ENCODE peak calls at places on chromosomes 5 and 9, in six cellular contexts. One of them, this sample, is unnamed.

GRCh38 chr5:40985501-40985900 is 76.2 kb downstream of the C7 start:
- DNase-seq in sigmoid colon: no peak
- DNase-seq in NCI-H1930: peak
- DNase-seq in Daoy: no peak
- DNase-seq in stimulated activated CD4-positive, alpha-beta T cell treated with anti-CD3 and anti-CD28 coated beads, Interleukin-15, amount 100 ng/mL, for 1 hour: no peak
- DNase-seq in mesendoderm: peak
- DNase-seq in this sample: no peak

GRCh38 chr9:21746550-21746949 is 55.9 kb upstream of the MTAP start:
- DNase-seq in sigmoid colon: no peak
- DNase-seq in NCI-H1930: peak
- DNase-seq in mesendoderm: no peak
- DNase-seq in Daoy: no peak
- DNase-seq in stimulated activated CD4-positive, alpha-beta T cell treated with anti-CD3 and anti-CD28 coated beads, Interleukin-15, amount 100 ng/mL, for 1 hour: no peak
- DNase-seq in this sample: no peak

GRCh38 chr9:7752481-7752880 is 47.1 kb downstream of the DMAC1 start:
- DNase-seq in NCI-H1930: no peak
- DNase-seq in stimulated activated CD4-positive, alpha-beta T cell treated with anti-CD3 and anti-CD28 coated beads, Interleukin-15, amount 100 ng/mL, for 1 hour: no peak
- DNase-seq in Daoy: no peak
- DNase-seq in sigmoid colon: no peak
- DNase-seq in mesendoderm: no peak
- DNase-seq in this sample: no peak

GRCh38 chr5:86688414-86688813 is 70.7 kb downstream of the COX7C start:
- DNase-seq in stimulated activated CD4-positive, alpha-beta T cell treated with anti-CD3 and anti-CD28 coated beads, Interleukin-15, amount 100 ng/mL, for 1 hour: no peak
- DNase-seq in mesendoderm: no peak
- DNase-seq in NCI-H1930: no peak
- DNase-seq in Daoy: no peak
- DNase-seq in sigmoid colon: no peak
- DNase-seq in this sample: no peak

GRCh38 chr5:109168151-109168550 is 241.6 kb downstream of the PJA2 start:
- DNase-seq in sigmoid colon: no peak
- DNase-seq in Daoy: no peak
- DNase-seq in NCI-H1930: no peak
- DNase-seq in stimulated activated CD4-positive, alpha-beta T cell treated with anti-CD3 and anti-CD28 coated beads, Interleukin-15, amount 100 ng/mL, for 1 hour: no peak
- DNase-seq in mesendoderm: no peak
- DNase-seq in this sample: no peak

GRCh38 chr5:173535166-173535975 is 81.1 kb downstream of the BOD1 start:
- DNase-seq in Daoy: no peak
- DNase-seq in stimulated activated CD4-positive, alpha-beta T cell treated with anti-CD3 and anti-CD28 coated beads, Interleukin-15, amount 100 ng/mL, for 1 hour: no peak
- DNase-seq in mesendoderm: no peak
- DNase-seq in sigmoid colon: no peak
- DNase-seq in NCI-H1930: no peak
- DNase-seq in this sample: no peak

GRCh38 chr9:137269231-137269772 is 8.2 kb upstream of the TOR4A start:
- DNase-seq in stimulated activated CD4-positive, alpha-beta T cell treated with anti-CD3 and anti-CD28 coated beads, Interleukin-15, amount 100 ng/mL, for 1 hour: no peak
- DNase-seq in sigmoid colon: peak
- DNase-seq in Daoy: no peak
- DNase-seq in mesendoderm: no peak
- DNase-seq in NCI-H1930: no peak
- DNase-seq in this sample: no peak

GRCh38 chr9:69120380-69121154 is 53.5 kb upstream of the TJP2 start:
- DNase-seq in mesendoderm: peak
- DNase-seq in sigmoid colon: no peak
- DNase-seq in NCI-H1930: no peak
- DNase-seq in Daoy: peak
- DNase-seq in stimulated activated CD4-positive, alpha-beta T cell treated with anti-CD3 and anti-CD28 coated beads, Interleukin-15, amount 100 ng/mL, for 1 hour: no peak
- DNase-seq in this sample: peak

GRCh38 chr9:93355827-93356226 is 95.7 kb upstream of the FAM120A start:
- DNase-seq in sigmoid colon: no peak
- DNase-seq in stimulated activated CD4-positive, alpha-beta T cell treated with anti-CD3 and anti-CD28 coated beads, Interleukin-15, amount 100 ng/mL, for 1 hour: no peak
- DNase-seq in mesendoderm: no peak
- DNase-seq in Daoy: no peak
- DNase-seq in NCI-H1930: no peak
- DNase-seq in this sample: no peak

GRCh38 chr9:133403766-133404439 is 13.9 kb downstream of the REXO4 start:
- DNase-seq in mesendoderm: peak
- DNase-seq in Daoy: peak
- DNase-seq in NCI-H1930: no peak
- DNase-seq in stimulated activated CD4-positive, alpha-beta T cell treated with anti-CD3 and anti-CD28 coated beads, Interleukin-15, amount 100 ng/mL, for 1 hour: peak
- DNase-seq in sigmoid colon: no peak
- DNase-seq in this sample: peak

GRCh38 chr5:116876240-116876840 is 301.7 kb upstream of the SEMA6A start:
- DNase-seq in sigmoid colon: no peak
- DNase-seq in Daoy: no peak
- DNase-seq in stimulated activated CD4-positive, alpha-beta T cell treated with anti-CD3 and anti-CD28 coated beads, Interleukin-15, amount 100 ng/mL, for 1 hour: no peak
- DNase-seq in NCI-H1930: no peak
- DNase-seq in mesendoderm: no peak
- DNase-seq in this sample: no peak

GRCh38 chr9:27362447-27363210 is 65.7 kb upstream of the EQTN start:
- DNase-seq in stimulated activated CD4-positive, alpha-beta T cell treated with anti-CD3 and anti-CD28 coated beads, Interleukin-15, amount 100 ng/mL, for 1 hour: no peak
- DNase-seq in NCI-H1930: no peak
- DNase-seq in Daoy: no peak
- DNase-seq in mesendoderm: no peak
- DNase-seq in sigmoid colon: no peak
- DNase-seq in this sample: no peak

GRCh38 chr9:87707805-87708500 is 18.0 kb upstream of the CTSL start:
- DNase-seq in NCI-H1930: no peak
- DNase-seq in sigmoid colon: no peak
- DNase-seq in mesendoderm: no peak
- DNase-seq in Daoy: no peak
- DNase-seq in stimulated activated CD4-positive, alpha-beta T cell treated with anti-CD3 and anti-CD28 coated beads, Interleukin-15, amount 100 ng/mL, for 1 hour: no peak
- DNase-seq in this sample: peak

GRCh38 chr5:172178301-172179031 is 9.6 kb downstream of the STK10 start:
- DNase-seq in stimulated activated CD4-positive, alpha-beta T cell treated with anti-CD3 and anti-CD28 coated beads, Interleukin-15, amount 100 ng/mL, for 1 hour: no peak
- DNase-seq in sigmoid colon: no peak
- DNase-seq in NCI-H1930: no peak
- DNase-seq in mesendoderm: no peak
- DNase-seq in Daoy: no peak
- DNase-seq in this sample: no peak

GRCh38 chr5:29382735-29383280 is 1810.7 kb upstream of the CDH6 start:
- DNase-seq in mesendoderm: no peak
- DNase-seq in sigmoid colon: no peak
- DNase-seq in stimulated activated CD4-positive, alpha-beta T cell treated with anti-CD3 and anti-CD28 coated beads, Interleukin-15, amount 100 ng/mL, for 1 hour: no peak
- DNase-seq in Daoy: no peak
- DNase-seq in NCI-H1930: no peak
- DNase-seq in this sample: no peak

GRCh38 chr5:74212336-74212735 is 428.2 kb downstream of the ENC1 start:
- DNase-seq in sigmoid colon: no peak
- DNase-seq in Daoy: peak
- DNase-seq in stimulated activated CD4-positive, alpha-beta T cell treated with anti-CD3 and anti-CD28 coated beads, Interleukin-15, amount 100 ng/mL, for 1 hour: no peak
- DNase-seq in mesendoderm: peak
- DNase-seq in NCI-H1930: no peak
- DNase-seq in this sample: peak

GRCh38 chr9:94168203-94169000 is 84.1 kb downstream of the PTPDC1 start:
- DNase-seq in stimulated activated CD4-positive, alpha-beta T cell treated with anti-CD3 and anti-CD28 coated beads, Interleukin-15, amount 100 ng/mL, for 1 hour: no peak
- DNase-seq in mesendoderm: no peak
- DNase-seq in sigmoid colon: no peak
- DNase-seq in NCI-H1930: no peak
- DNase-seq in Daoy: no peak
- DNase-seq in this sample: no peak

GRCh38 chr5:14946813-14947640 is 75.4 kb upstream of the ANKH start:
- DNase-seq in stimulated activated CD4-positive, alpha-beta T cell treated with anti-CD3 and anti-CD28 coated beads, Interleukin-15, amount 100 ng/mL, for 1 hour: no peak
- DNase-seq in mesendoderm: peak
- DNase-seq in NCI-H1930: no peak
- DNase-seq in Daoy: peak
- DNase-seq in sigmoid colon: no peak
- DNase-seq in this sample: no peak

GRCh38 chr5:174446446-174446845 is 277.9 kb upstream of the MSX2 start:
- DNase-seq in stimulated activated CD4-positive, alpha-beta T cell treated with anti-CD3 and anti-CD28 coated beads, Interleukin-15, amount 100 ng/mL, for 1 hour: no peak
- DNase-seq in NCI-H1930: no peak
- DNase-seq in Daoy: no peak
- DNase-seq in sigmoid colon: no peak
- DNase-seq in mesendoderm: peak
- DNase-seq in this sample: no peak

GRCh38 chr9:77455312-77455927 is 192.7 kb downstream of the GNA14 start:
- DNase-seq in stimulated activated CD4-positive, alpha-beta T cell treated with anti-CD3 and anti-CD28 coated beads, Interleukin-15, amount 100 ng/mL, for 1 hour: no peak
- DNase-seq in NCI-H1930: peak
- DNase-seq in mesendoderm: peak
- DNase-seq in Daoy: peak
- DNase-seq in sigmoid colon: no peak
- DNase-seq in this sample: peak

GRCh38 chr5:65722575-65723424 is 795 bp downstream of the NLN start:
- DNase-seq in NCI-H1930: no peak
- DNase-seq in stimulated activated CD4-positive, alpha-beta T cell treated with anti-CD3 and anti-CD28 coated beads, Interleukin-15, amount 100 ng/mL, for 1 hour: no peak
- DNase-seq in sigmoid colon: no peak
- DNase-seq in mesendoderm: peak
- DNase-seq in Daoy: peak
- DNase-seq in this sample: peak

GRCh38 chr5:105817906-105818305 is 1852.8 kb downstream of the EFNA5 start:
- DNase-seq in Daoy: no peak
- DNase-seq in mesendoderm: no peak
- DNase-seq in stimulated activated CD4-positive, alpha-beta T cell treated with anti-CD3 and anti-CD28 coated beads, Interleukin-15, amount 100 ng/mL, for 1 hour: no peak
- DNase-seq in NCI-H1930: no peak
- DNase-seq in sigmoid colon: no peak
- DNase-seq in this sample: no peak

GRCh38 chr5:115319007-115319406 is 22.6 kb upstream of the CCDC112 start:
- DNase-seq in Daoy: no peak
- DNase-seq in NCI-H1930: no peak
- DNase-seq in mesendoderm: no peak
- DNase-seq in sigmoid colon: no peak
- DNase-seq in stimulated activated CD4-positive, alpha-beta T cell treated with anti-CD3 and anti-CD28 coated beads, Interleukin-15, amount 100 ng/mL, for 1 hour: no peak
- DNase-seq in this sample: no peak

GRCh38 chr5:91179018-91179417 is 204.1 kb downstream of the ARRDC3 start:
- DNase-seq in Daoy: no peak
- DNase-seq in NCI-H1930: no peak
- DNase-seq in sigmoid colon: no peak
- DNase-seq in stimulated activated CD4-positive, alpha-beta T cell treated with anti-CD3 and anti-CD28 coated beads, Interleukin-15, amount 100 ng/mL, for 1 hour: no peak
- DNase-seq in mesendoderm: no peak
- DNase-seq in this sample: no peak

GRCh38 chr9:115220339-115221009 is 102.5 kb upstream of the TNC start:
- DNase-seq in sigmoid colon: no peak
- DNase-seq in NCI-H1930: peak
- DNase-seq in Daoy: no peak
- DNase-seq in stimulated activated CD4-positive, alpha-beta T cell treated with anti-CD3 and anti-CD28 coated beads, Interleukin-15, amount 100 ng/mL, for 1 hour: no peak
- DNase-seq in mesendoderm: peak
- DNase-seq in this sample: no peak

GRCh38 chr5:140056880-140057279 is 13.8 kb upstream of the NRG2 start:
- DNase-seq in NCI-H1930: no peak
- DNase-seq in Daoy: no peak
- DNase-seq in sigmoid colon: no peak
- DNase-seq in stimulated activated CD4-positive, alpha-beta T cell treated with anti-CD3 and anti-CD28 coated beads, Interleukin-15, amount 100 ng/mL, for 1 hour: no peak
- DNase-seq in mesendoderm: no peak
- DNase-seq in this sample: no peak

GRCh38 chr5:61731267-61731945 is 399.3 kb downstream of the ZSWIM6 start:
- DNase-seq in Daoy: no peak
- DNase-seq in mesendoderm: no peak
- DNase-seq in NCI-H1930: no peak
- DNase-seq in stimulated activated CD4-positive, alpha-beta T cell treated with anti-CD3 and anti-CD28 coated beads, Interleukin-15, amount 100 ng/mL, for 1 hour: no peak
- DNase-seq in sigmoid colon: no peak
- DNase-seq in this sample: no peak

GRCh38 chr9:104923289-104923688 is 4.7 kb downstream of the ABCA1 start:
- DNase-seq in stimulated activated CD4-positive, alpha-beta T cell treated with anti-CD3 and anti-CD28 coated beads, Interleukin-15, amount 100 ng/mL, for 1 hour: no peak
- DNase-seq in sigmoid colon: no peak
- DNase-seq in NCI-H1930: no peak
- DNase-seq in mesendoderm: no peak
- DNase-seq in Daoy: no peak
- DNase-seq in this sample: no peak

GRCh38 chr9:121672213-121672612 is 20.8 kb downstream of the DAB2IP start:
- DNase-seq in NCI-H1930: no peak
- DNase-seq in Daoy: no peak
- DNase-seq in stimulated activated CD4-positive, alpha-beta T cell treated with anti-CD3 and anti-CD28 coated beads, Interleukin-15, amount 100 ng/mL, for 1 hour: no peak
- DNase-seq in mesendoderm: peak
- DNase-seq in sigmoid colon: no peak
- DNase-seq in this sample: no peak

GRCh38 chr9:19492775-19493173 is 84.0 kb downstream of the ACER2 start:
- DNase-seq in NCI-H1930: no peak
- DNase-seq in mesendoderm: no peak
- DNase-seq in Daoy: no peak
- DNase-seq in sigmoid colon: no peak
- DNase-seq in stimulated activated CD4-positive, alpha-beta T cell treated with anti-CD3 and anti-CD28 coated beads, Interleukin-15, amount 100 ng/mL, for 1 hour: no peak
- DNase-seq in this sample: no peak

GRCh38 chr9:127817881-127818434 is 15.3 kb downstream of the FPGS start:
- DNase-seq in NCI-H1930: no peak
- DNase-seq in mesendoderm: no peak
- DNase-seq in sigmoid colon: no peak
- DNase-seq in Daoy: no peak
- DNase-seq in stimulated activated CD4-positive, alpha-beta T cell treated with anti-CD3 and anti-CD28 coated beads, Interleukin-15, amount 100 ng/mL, for 1 hour: no peak
- DNase-seq in this sample: peak

GRCh38 chr9:127838375-127839078 is 15.9 kb downstream of the ENG start:
- DNase-seq in sigmoid colon: peak
- DNase-seq in mesendoderm: no peak
- DNase-seq in stimulated activated CD4-positive, alpha-beta T cell treated with anti-CD3 and anti-CD28 coated beads, Interleukin-15, amount 100 ng/mL, for 1 hour: no peak
- DNase-seq in Daoy: peak
- DNase-seq in NCI-H1930: no peak
- DNase-seq in this sample: no peak

GRCh38 chr9:26129216-26129615 is 451.0 kb upstream of the TUSC1 start:
- DNase-seq in mesendoderm: no peak
- DNase-seq in Daoy: no peak
- DNase-seq in stimulated activated CD4-positive, alpha-beta T cell treated with anti-CD3 and anti-CD28 coated beads, Interleukin-15, amount 100 ng/mL, for 1 hour: no peak
- DNase-seq in NCI-H1930: no peak
- DNase-seq in sigmoid colon: no peak
- DNase-seq in this sample: no peak